ENCODE peak calls at places on chromosomes 12 and 14, in six cellular contexts. X is GM12878, M is HepG2, Z is K562, B is GM12891, C is H1. W is an unnamed sample.

GRCh38 chr12:27164330-27165045 is 79.6 kb upstream of the STK38L start:
- DNase-seq in X (no peak), M (no peak), Z (no peak), B (no peak), C (no peak), W (no peak)

GRCh38 chr14:93941293-93941910 is 14.3 kb downstream of the FAM181A start:
- DNase-seq in X (no peak), M (no peak), Z (no peak), B (no peak), C (no peak), W (no peak)

GRCh38 chr14:37493606-37494005 is 101.4 kb downstream of the FOXA1 start:
- DNase-seq in X (no peak), M (peak; percentile 20), Z (no peak), B (no peak), C (no peak), W (no peak)

GRCh38 chr12:848519-849191 is 96.3 kb downstream of the WNK1 start:
- DNase-seq in X (no peak), M (no peak), Z (no peak), B (no peak), C (no peak), W (no peak)

GRCh38 chr14:89011727-89012271 is 187.3 kb downstream of the TTC8 start:
- DNase-seq in X (no peak), M (no peak), Z (peak; percentile 7), B (no peak), C (no peak), W (no peak)

GRCh38 chr14:50410921-50411320 is 14.2 kb upstream of the CDKL1 start:
- DNase-seq in X (no peak), M (no peak), Z (no peak), B (no peak), C (no peak), W (no peak)

GRCh38 chr14:29927596-29928341 is at the start of gene PRKD1:
- DNase-seq in X (no peak), M (peak; percentile 28), Z (peak; percentile 32), B (peak; percentile 43), C (no peak), W (peak; percentile 21)

GRCh38 chr12:10943167-10943566 is 4.1 kb upstream of the TAS2R14 start:
- DNase-seq in X (no peak), M (no peak), Z (no peak), B (no peak), C (no peak), W (no peak)

GRCh38 chr12:95336387-95337067 is 118.9 kb downstream of the VEZT start:
- DNase-seq in X (no peak), M (peak; percentile 86), Z (peak; percentile 57), B (no peak), C (peak; percentile 78), W (no peak)

GRCh38 chr14:23929822-23930294 is 23.7 kb upstream of the DHRS4 start:
- DNase-seq in X (peak; percentile 25), M (peak; percentile 87), Z (peak; percentile 81), B (peak; percentile 77), C (peak; percentile 34), W (peak; percentile 57)

GRCh38 chr12:18250313-18250916 is 10.9 kb upstream of the PIK3C2G start:
- DNase-seq in X (no peak), M (peak; percentile 59), Z (peak; percentile 43), B (peak; percentile 8), C (peak; percentile 2), W (no peak)

GRCh38 chr12:70784042-70784668 is 136.4 kb downstream of the PTPRR start:
- DNase-seq in X (no peak), M (no peak), Z (no peak), B (no peak), C (no peak), W (no peak)

GRCh38 chr12:107622005-107622404 is 63.6 kb upstream of the PWP1 start:
- DNase-seq in X (no peak), M (peak; percentile 9), Z (peak; percentile 65), B (no peak), C (no peak), W (no peak)

GRCh38 chr12:107317751-107318553 is 224.6 kb upstream of the CRY1 start:
- DNase-seq in X (no peak), M (peak; percentile 82), Z (peak; percentile 85), B (peak; percentile 32), C (peak; percentile 73), W (no peak)

GRCh38 chr14:105026789-105027563 is 6.1 kb upstream of the CDCA4 start:
- DNase-seq in X (no peak), M (no peak), Z (no peak), B (no peak), C (no peak), W (no peak)

GRCh38 chr14:51868405-51868804 is 8.0 kb downstream of the GNG2 start:
- DNase-seq in X (no peak), M (no peak), Z (no peak), B (no peak), C (no peak), W (no peak)

GRCh38 chr12:52278931-52279682 is 4.7 kb downstream of the KRT86 start:
- DNase-seq in X (no peak), M (peak; percentile 21), Z (peak; percentile 74), B (peak; percentile 89), C (peak; percentile 33), W (peak; percentile 89)
- TF ChIP-seq TAF1 in X (no peak), M (no peak), Z (no peak), B (no peak), C (no peak), W (no peak)

GRCh38 chr14:100547633-100548294 is 39.5 kb downstream of the BEGAIN start:
- DNase-seq in X (no peak), M (no peak), Z (no peak), B (no peak), C (no peak), W (no peak)

GRCh38 chr14:100548295-100548655 is 38.9 kb downstream of the BEGAIN start:
- DNase-seq in X (no peak), M (no peak), Z (no peak), B (no peak), C (no peak), W (no peak)

GRCh38 chr14:100545359-100545758 is 41.9 kb downstream of the BEGAIN start:
- DNase-seq in X (no peak), M (no peak), Z (no peak), B (no peak), C (no peak), W (no peak)

GRCh38 chr14:100544506-100545141 is 42.6 kb downstream of the BEGAIN start:
- DNase-seq in X (no peak), M (no peak), Z (no peak), B (no peak), C (no peak), W (no peak)

DNA sequence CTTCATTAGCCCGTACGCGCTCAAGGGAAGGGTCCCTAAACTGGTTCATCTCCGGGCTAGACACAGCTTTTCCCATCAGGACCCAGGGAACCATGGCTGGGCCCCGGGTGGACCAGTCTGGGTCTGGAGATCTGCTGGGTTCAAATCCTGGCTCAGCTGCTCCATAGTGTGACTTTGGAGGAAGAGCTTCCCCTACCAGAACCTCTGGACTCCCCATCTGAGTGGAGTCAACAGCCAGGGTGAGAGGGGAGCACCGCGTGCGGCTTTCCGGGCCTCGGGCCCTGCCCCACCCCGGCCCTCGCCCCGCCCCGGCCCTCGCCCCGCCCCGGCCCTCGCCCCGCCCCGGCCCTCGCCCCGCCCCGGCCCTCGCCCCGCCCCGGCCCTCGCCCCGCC is 41.2 kb downstream of the BEGAIN start:
- DNase-seq in X (no peak), M (no peak), Z (no peak), B (no peak), C (no peak), W (peak; percentile 61)
- TF ChIP-seq POLR2A in X (no peak), M (no peak), Z (peak; percentile 54), B (no peak), C (no peak), W (no peak)

DNA sequence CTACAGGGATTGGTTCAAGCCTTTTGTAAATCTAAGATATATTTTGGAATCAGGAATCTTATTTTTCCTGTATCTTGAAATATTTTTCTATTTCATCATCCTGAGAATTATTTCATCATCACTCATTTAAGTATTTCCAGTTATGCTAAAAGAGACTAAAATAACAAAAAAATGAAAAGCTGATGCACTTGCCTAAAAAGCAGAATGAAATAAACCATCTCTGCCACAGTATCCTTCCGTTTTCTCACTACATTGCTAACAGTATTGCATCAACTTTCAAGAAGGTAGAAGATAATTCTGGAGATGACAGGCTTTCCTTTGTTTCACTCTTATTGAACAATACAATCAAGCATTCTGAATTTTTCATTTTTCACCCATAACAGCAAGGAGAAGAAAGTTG is 31.1 kb upstream of the EIF5 start:
- DNase-seq in X (no peak), M (no peak), Z (no peak), B (no peak), C (no peak), W (no peak)
- TF ChIP-seq TAF1 in X (no peak), M (no peak), Z (no peak), B (no peak), C (no peak), W (no peak)

GRCh38 chr12:113039911-113040425 is 16.6 kb upstream of the DTX1 start:
- DNase-seq in X (no peak), M (no peak), Z (no peak), B (no peak), C (no peak), W (no peak)

GRCh38 chr12:113044516-113044915 is 12.0 kb upstream of the DTX1 start:
- DNase-seq in X (no peak), M (no peak), Z (no peak), B (no peak), C (no peak), W (no peak)

GRCh38 chr12:113041560-113041959 is 15.0 kb upstream of the DTX1 start:
- DNase-seq in X (no peak), M (no peak), Z (no peak), B (no peak), C (no peak), W (no peak)

GRCh38 chr12:113043240-113043639 is 13.3 kb upstream of the DTX1 start:
- DNase-seq in X (no peak), M (no peak), Z (no peak), B (no peak), C (no peak), W (no peak)

GRCh38 chr12:113040722-113041168 is 15.8 kb upstream of the DTX1 start:
- DNase-seq in X (no peak), M (peak; percentile 32), Z (no peak), B (no peak), C (no peak), W (no peak)
- TF ChIP-seq POLR2A in X (no peak), M (no peak), Z (no peak), B (no peak), C (no peak), W (no peak)

DNA sequence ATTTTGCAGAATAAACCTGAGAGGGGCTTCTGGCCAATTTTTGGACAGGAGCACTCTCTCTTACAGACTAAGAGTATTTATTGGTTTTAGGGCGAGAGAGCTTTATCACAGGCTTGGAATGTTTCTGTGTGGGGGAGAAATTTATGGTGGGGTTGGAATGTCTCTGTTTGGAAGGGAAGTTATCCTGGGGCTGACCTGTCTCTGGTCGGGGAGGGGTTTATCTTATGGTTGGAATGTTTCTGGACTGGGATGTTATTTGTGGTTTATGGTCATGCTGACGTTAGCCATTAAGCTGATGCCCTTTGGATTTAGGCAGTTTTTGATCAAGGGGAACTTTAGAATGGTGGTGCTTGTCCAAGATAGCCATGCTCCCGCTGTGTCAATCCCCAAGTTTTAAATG is 614.8 kb downstream of the DIO2 start:
- DNase-seq in X (no peak), M (no peak), Z (no peak), B (no peak), C (no peak), W (no peak)
- TF ChIP-seq TAF1 in X (no peak), M (no peak), Z (no peak), B (no peak), C (no peak), W (no peak)